ENCODE peak calls at places on chromosomes 7 and 10, in five cellular contexts. One of them, this sample, is unnamed.

GRCh38 chr7:21472029-21472428 is 44.1 kb downstream of the SP4 start:
- DNase-seq in cardiac muscle cell: no peak
- DNase-seq in MV-4-11: no peak
- DNase-seq in dermis blood vessel endothelial cell: no peak
- DNase-seq in NCI-H226: no peak
- DNase-seq in this sample: no peak

GRCh38 chr7:154287370-154287769 is 235.2 kb downstream of the DPP6 start:
- DNase-seq in cardiac muscle cell: peak; percentile 50
- DNase-seq in MV-4-11: no peak
- DNase-seq in dermis blood vessel endothelial cell: no peak
- DNase-seq in NCI-H226: no peak
- DNase-seq in this sample: no peak

GRCh38 chr7:151088856-151089699 is 2.8 kb downstream of the AGAP3 start:
- DNase-seq in cardiac muscle cell: no peak
- DNase-seq in MV-4-11: peak; percentile 68
- DNase-seq in dermis blood vessel endothelial cell: peak; percentile 97
- DNase-seq in NCI-H226: no peak
- DNase-seq in this sample: no peak

GRCh38 chr7:158723266-158723665 is 18.7 kb upstream of the NCAPG2 start:
- DNase-seq in cardiac muscle cell: no peak
- DNase-seq in MV-4-11: no peak
- DNase-seq in dermis blood vessel endothelial cell: no peak
- DNase-seq in NCI-H226: no peak
- DNase-seq in this sample: no peak

GRCh38 chr7:110157631-110158362 is 933.1 kb upstream of the LRRN3 start:
- DNase-seq in cardiac muscle cell: no peak
- DNase-seq in MV-4-11: no peak
- DNase-seq in dermis blood vessel endothelial cell: no peak
- DNase-seq in NCI-H226: peak; percentile 76
- DNase-seq in this sample: no peak

GRCh38 chr7:15684834-15685233 is 1.6 kb downstream of the MEOX2 start:
- DNase-seq in cardiac muscle cell: peak; percentile 8
- DNase-seq in MV-4-11: no peak
- DNase-seq in dermis blood vessel endothelial cell: peak; percentile 75
- DNase-seq in NCI-H226: no peak
- DNase-seq in this sample: no peak

GRCh38 chr7:98826400-98826799 is 43.4 kb downstream of the TMEM130 start:
- DNase-seq in cardiac muscle cell: no peak
- DNase-seq in MV-4-11: no peak
- DNase-seq in dermis blood vessel endothelial cell: no peak
- DNase-seq in NCI-H226: no peak
- DNase-seq in this sample: no peak

GRCh38 chr7:47471831-47472230 is 110.1 kb downstream of the TNS3 start:
- DNase-seq in cardiac muscle cell: no peak
- DNase-seq in MV-4-11: no peak
- DNase-seq in dermis blood vessel endothelial cell: no peak
- DNase-seq in NCI-H226: no peak
- DNase-seq in this sample: no peak

GRCh38 chr10:72455889-72456588 is 101.3 kb upstream of the DNAJB12 start:
- DNase-seq in cardiac muscle cell: peak; percentile 5
- DNase-seq in MV-4-11: peak; percentile 52
- DNase-seq in dermis blood vessel endothelial cell: no peak
- DNase-seq in NCI-H226: peak; percentile 80
- DNase-seq in this sample: no peak

GRCh38 chr10:49115015-49115795 is at the start of gene VSTM4:
- DNase-seq in cardiac muscle cell: peak; percentile 71
- DNase-seq in MV-4-11: no peak
- DNase-seq in dermis blood vessel endothelial cell: peak; percentile 37
- DNase-seq in NCI-H226: no peak
- DNase-seq in this sample: peak; percentile 71

GRCh38 chr10:124568339-124568738 is 106.7 kb downstream of the LHPP start:
- DNase-seq in cardiac muscle cell: no peak
- DNase-seq in MV-4-11: no peak
- DNase-seq in dermis blood vessel endothelial cell: no peak
- DNase-seq in NCI-H226: no peak
- DNase-seq in this sample: no peak

GRCh38 chr10:100749309-100750217 is 4.2 kb downstream of the PAX2 start:
- DNase-seq in cardiac muscle cell: no peak
- DNase-seq in MV-4-11: no peak
- DNase-seq in dermis blood vessel endothelial cell: no peak
- DNase-seq in NCI-H226: no peak
- DNase-seq in this sample: no peak

GRCh38 chr10:98425511-98426352 is 10.8 kb upstream of the PYROXD2 start:
- DNase-seq in cardiac muscle cell: peak; percentile 69
- DNase-seq in MV-4-11: peak; percentile 22
- DNase-seq in dermis blood vessel endothelial cell: peak; percentile 75
- DNase-seq in NCI-H226: peak; percentile 28
- DNase-seq in this sample: peak; percentile 66

GRCh38 chr7:44665531-44666213 is 59.2 kb downstream of the OGDH start:
- DNase-seq in cardiac muscle cell: no peak
- DNase-seq in MV-4-11: no peak
- DNase-seq in dermis blood vessel endothelial cell: no peak
- DNase-seq in NCI-H226: peak; percentile 52
- DNase-seq in this sample: no peak

GRCh38 chr10:123380491-123381085 is 226.4 kb downstream of the BUB3 start:
- DNase-seq in cardiac muscle cell: no peak
- DNase-seq in MV-4-11: peak; percentile 62
- DNase-seq in dermis blood vessel endothelial cell: peak; percentile 1
- DNase-seq in NCI-H226: no peak
- DNase-seq in this sample: no peak

GRCh38 chr10:119090968-119091367 is 10.4 kb upstream of the EIF3A start:
- DNase-seq in cardiac muscle cell: no peak
- DNase-seq in MV-4-11: peak; percentile 83
- DNase-seq in dermis blood vessel endothelial cell: no peak
- DNase-seq in NCI-H226: peak; percentile 73
- DNase-seq in this sample: no peak

GRCh38 chr7:148142660-148143248 is 447.8 kb upstream of the C7orf33 start:
- DNase-seq in cardiac muscle cell: peak; percentile 55
- DNase-seq in MV-4-11: peak; percentile 36
- DNase-seq in dermis blood vessel endothelial cell: peak; percentile 14
- DNase-seq in NCI-H226: no peak
- DNase-seq in this sample: peak; percentile 26

GRCh38 chr7:146096994-146097393 is 19.6 kb upstream of the CNTNAP2 start:
- DNase-seq in cardiac muscle cell: peak; percentile 24
- DNase-seq in MV-4-11: peak; percentile 1
- DNase-seq in dermis blood vessel endothelial cell: no peak
- DNase-seq in NCI-H226: no peak
- DNase-seq in this sample: no peak

GRCh38 chr7:155198901-155199845 is 98.5 kb upstream of the INSIG1 start:
- DNase-seq in cardiac muscle cell: no peak
- DNase-seq in MV-4-11: peak; percentile 28
- DNase-seq in dermis blood vessel endothelial cell: no peak
- DNase-seq in NCI-H226: peak; percentile 63
- DNase-seq in this sample: peak; percentile 51

GRCh38 chr10:58371473-58371872 is 13.7 kb upstream of the TFAM start:
- DNase-seq in cardiac muscle cell: no peak
- DNase-seq in MV-4-11: no peak
- DNase-seq in dermis blood vessel endothelial cell: no peak
- DNase-seq in NCI-H226: no peak
- DNase-seq in this sample: no peak

GRCh38 chr7:12640299-12641096 is 46.9 kb upstream of the ARL4A start:
- DNase-seq in cardiac muscle cell: no peak
- DNase-seq in MV-4-11: no peak
- DNase-seq in dermis blood vessel endothelial cell: no peak
- DNase-seq in NCI-H226: no peak
- DNase-seq in this sample: no peak

GRCh38 chr7:44120395-44120794 is 3.0 kb downstream of the POLD2 start:
- DNase-seq in cardiac muscle cell: no peak
- DNase-seq in MV-4-11: no peak
- DNase-seq in dermis blood vessel endothelial cell: no peak
- DNase-seq in NCI-H226: no peak
- DNase-seq in this sample: no peak

GRCh38 chr10:28716748-28717147 is 39.4 kb downstream of the BAMBI start:
- DNase-seq in cardiac muscle cell: no peak
- DNase-seq in MV-4-11: no peak
- DNase-seq in dermis blood vessel endothelial cell: no peak
- DNase-seq in NCI-H226: no peak
- DNase-seq in this sample: no peak

GRCh38 chr7:132871419-132871818 is 210.5 kb downstream of the CHCHD3 start:
- DNase-seq in cardiac muscle cell: no peak
- DNase-seq in MV-4-11: no peak
- DNase-seq in dermis blood vessel endothelial cell: no peak
- DNase-seq in NCI-H226: no peak
- DNase-seq in this sample: no peak

GRCh38 chr7:102230593-102230992 is 56.1 kb upstream of the SH2B2 start:
- DNase-seq in cardiac muscle cell: no peak
- DNase-seq in MV-4-11: no peak
- DNase-seq in dermis blood vessel endothelial cell: no peak
- DNase-seq in NCI-H226: no peak
- DNase-seq in this sample: no peak

GRCh38 chr7:99340659-99341058 is 15.0 kb downstream of the ARPC1A start:
- DNase-seq in cardiac muscle cell: no peak
- DNase-seq in MV-4-11: no peak
- DNase-seq in dermis blood vessel endothelial cell: no peak
- DNase-seq in NCI-H226: no peak
- DNase-seq in this sample: no peak

GRCh38 chr7:22663319-22663718 is 63.7 kb upstream of the IL6 start:
- DNase-seq in cardiac muscle cell: no peak
- DNase-seq in MV-4-11: peak; percentile 92
- DNase-seq in dermis blood vessel endothelial cell: no peak
- DNase-seq in NCI-H226: peak; percentile 90
- DNase-seq in this sample: peak; percentile 45

GRCh38 chr7:133353775-133354174 is 100.9 kb downstream of the EXOC4 start:
- DNase-seq in cardiac muscle cell: no peak
- DNase-seq in MV-4-11: no peak
- DNase-seq in dermis blood vessel endothelial cell: no peak
- DNase-seq in NCI-H226: no peak
- DNase-seq in this sample: no peak

GRCh38 chr7:81138850-81139249 is 220.0 kb upstream of the SEMA3C start:
- DNase-seq in cardiac muscle cell: no peak
- DNase-seq in MV-4-11: peak; percentile 40
- DNase-seq in dermis blood vessel endothelial cell: no peak
- DNase-seq in NCI-H226: no peak
- DNase-seq in this sample: no peak

GRCh38 chr10:18400201-18400910 is 251.0 kb downstream of the NSUN6 start:
- DNase-seq in cardiac muscle cell: no peak
- DNase-seq in MV-4-11: no peak
- DNase-seq in dermis blood vessel endothelial cell: no peak
- DNase-seq in NCI-H226: no peak
- DNase-seq in this sample: peak; percentile 19

GRCh38 chr7:120733143-120733542 is 124.8 kb downstream of the TSPAN12 start:
- DNase-seq in cardiac muscle cell: no peak
- DNase-seq in MV-4-11: no peak
- DNase-seq in dermis blood vessel endothelial cell: peak; percentile 38
- DNase-seq in NCI-H226: peak; percentile 7
- DNase-seq in this sample: no peak

GRCh38 chr10:114541081-114541833 is 116.8 kb downstream of the ABLIM1 start:
- DNase-seq in cardiac muscle cell: no peak
- DNase-seq in MV-4-11: no peak
- DNase-seq in dermis blood vessel endothelial cell: no peak
- DNase-seq in NCI-H226: peak; percentile 7
- DNase-seq in this sample: no peak

GRCh38 chr7:129882531-129882930 is 70.2 kb downstream of the UBE2H start:
- DNase-seq in cardiac muscle cell: no peak
- DNase-seq in MV-4-11: no peak
- DNase-seq in dermis blood vessel endothelial cell: no peak
- DNase-seq in NCI-H226: no peak
- DNase-seq in this sample: no peak

GRCh38 chr7:74480861-74481417 is 27.2 kb downstream of the GTF2IRD1 start:
- DNase-seq in cardiac muscle cell: no peak
- DNase-seq in MV-4-11: peak; percentile 56
- DNase-seq in dermis blood vessel endothelial cell: peak; percentile 72
- DNase-seq in NCI-H226: peak; percentile 91
- DNase-seq in this sample: no peak

GRCh38 chr10:24723788-24724380 is at the start of gene ARHGAP21:
- DNase-seq in cardiac muscle cell: peak; percentile 75
- DNase-seq in MV-4-11: peak; percentile 15
- DNase-seq in dermis blood vessel endothelial cell: peak; percentile 73
- DNase-seq in NCI-H226: peak; percentile 88
- DNase-seq in this sample: peak; percentile 85

This sample was measured in GM20000.